ENCODE peak calls at places on chromosomes 2 and 18, in four cellular contexts. M, T, Y and X are unnamed samples.

GRCh38 chr2:14524041-14524802 is 108.3 kb upstream of the LRATD1 start:
- DNase-seq in Y (peak), T (no peak), M (no peak), X (no peak)

GRCh38 chr18:12628706-12629702 is 28.9 kb downstream of the SPIRE1 start:
- DNase-seq in M (no peak), Y (peak), T (no peak), X (peak)

GRCh38 chr18:11808001-11808855 is 43.0 kb upstream of the CHMP1B start:
- DNase-seq in T (no peak), M (no peak), Y (peak), X (peak)

GRCh38 chr2:209431701-209432100 is 7.9 kb downstream of the MAP2 start:
- DNase-seq in Y (peak), T (no peak), M (no peak), X (no peak)

GRCh38 chr2:55519908-55520885 is 679 bp downstream of the CFAP36 start:
- DNase-seq in T (peak), M (no peak), Y (peak), X (no peak)

GRCh38 chr18:24741961-24742738 is 281.7 kb downstream of the HRH4 start:
- DNase-seq in Y (no peak), M (no peak), T (no peak), X (no peak)

GRCh38 chr18:36470896-36471295 is 173.4 kb downstream of the FHOD3 start:
- DNase-seq in T (no peak), Y (no peak), M (no peak), X (no peak)

GRCh38 chr18:58793361-58793760 is 71.3 kb upstream of the ZNF532 start:
- DNase-seq in Y (peak), T (no peak), M (no peak), X (peak)

GRCh38 chr2:189444322-189444721 is 3.0 kb downstream of the WDR75 start:
- DNase-seq in T (no peak), M (peak), Y (no peak), X (no peak)

GRCh38 chr2:180416553-180417113 is 409.5 kb upstream of the CWC22 start:
- DNase-seq in M (no peak), Y (no peak), T (no peak), X (no peak)

GRCh38 chr18:62566818-62567217 is 44.0 kb downstream of the ZCCHC2 start:
- DNase-seq in Y (no peak), T (no peak), M (no peak), X (no peak)

GRCh38 chr18:62564044-62564443 is 41.2 kb downstream of the ZCCHC2 start:
- DNase-seq in T (no peak), M (no peak), Y (no peak), X (no peak)

GRCh38 chr18:62571037-62571436 is 48.2 kb downstream of the ZCCHC2 start:
- DNase-seq in M (no peak), Y (no peak), T (no peak), X (no peak)

GRCh38 chr18:62569081-62569480 is 46.3 kb downstream of the ZCCHC2 start:
- DNase-seq in T (no peak), M (no peak), Y (no peak), X (no peak)

DNA sequence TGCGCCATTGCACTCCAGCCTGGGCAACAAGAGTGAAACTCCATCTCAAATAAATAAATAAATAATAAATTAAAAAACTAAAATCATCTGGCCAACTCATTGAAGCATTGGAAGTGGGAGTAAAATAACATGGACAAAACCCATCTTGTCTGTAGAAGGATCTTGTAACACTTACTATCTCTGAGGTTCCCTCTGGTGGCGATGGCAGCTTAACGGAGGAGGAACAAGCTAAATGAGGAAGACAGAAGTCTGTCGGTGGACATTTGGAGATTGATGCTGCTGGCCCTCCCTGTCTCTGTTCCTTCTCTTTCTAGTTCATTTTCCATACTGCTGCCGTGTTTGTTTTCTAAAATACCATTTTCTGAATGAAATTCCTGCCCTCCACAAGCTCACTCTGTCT is 43.4 kb downstream of the ZCCHC2 start:
- DNase-seq in Y (peak), M (no peak), T (no peak), X (no peak)
- TF ChIP-seq CTCF in Y (peak), M (no peak), T (peak), X (peak)

GRCh38 chr2:236017446-236017845 is 150.7 kb downstream of the GBX2 start:
- DNase-seq in T (no peak), M (no peak), Y (no peak), X (no peak)

GRCh38 chr2:236014408-236015131 is 153.6 kb downstream of the GBX2 start:
- DNase-seq in T (no peak), M (no peak), Y (no peak), X (no peak)

GRCh38 chr2:236015171-236015570 is 153.0 kb downstream of the GBX2 start:
- DNase-seq in T (no peak), M (no peak), Y (no peak), X (no peak)

GRCh38 chr2:236019434-236019833 is 148.8 kb downstream of the GBX2 start:
- DNase-seq in T (no peak), M (no peak), Y (no peak), X (no peak)

GRCh38 chr2:236016496-236016895 is 151.7 kb downstream of the GBX2 start:
- DNase-seq in T (no peak), M (no peak), Y (no peak), X (no peak)
- TF ChIP-seq CTCF in T (no peak), M (no peak), Y (no peak), X (no peak)

DNA sequence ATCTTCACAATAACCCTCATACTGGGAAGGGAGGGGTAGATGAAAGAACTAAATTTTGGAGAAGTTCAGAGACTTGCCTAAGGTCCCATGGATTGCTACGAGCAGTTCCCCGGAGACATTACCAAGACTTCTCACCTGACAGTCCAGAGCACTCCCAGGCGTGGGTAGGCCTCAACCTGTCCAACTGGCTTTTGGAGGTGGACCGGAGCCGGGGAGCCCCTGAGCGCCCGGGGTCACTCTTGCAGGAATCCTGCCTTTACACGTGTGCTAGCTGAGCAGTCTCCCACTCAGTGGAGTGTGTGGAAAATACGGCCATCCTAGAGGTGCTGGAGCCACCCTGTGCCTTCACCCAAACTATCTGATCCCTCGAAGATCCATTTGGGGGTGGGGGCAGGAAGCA is 8.0 kb downstream of the POMC start:
- DNase-seq in M (no peak), Y (no peak), T (no peak), X (no peak)
- TF ChIP-seq CTCF in M (no peak), Y (no peak), T (no peak), X (no peak)

GRCh38 chr2:43226955-43227829 is 786 bp upstream of the ZFP36L2 start:
- DNase-seq in Y (peak), M (peak), T (peak), X (no peak)
- TF ChIP-seq CTCF in Y (peak), M (peak), T (no peak), X (no peak)

GRCh38 chr2:43107679-43108078 is 118.7 kb downstream of the ZFP36L2 start:
- DNase-seq in Y (no peak), T (no peak), M (no peak), X (no peak)

GRCh38 chr2:43109261-43109743 is 117.1 kb downstream of the ZFP36L2 start:
- DNase-seq in Y (no peak), M (no peak), T (no peak), X (no peak)

GRCh38 chr2:43105586-43106562 is 120.5 kb downstream of the ZFP36L2 start:
- DNase-seq in Y (peak), M (no peak), T (no peak), X (no peak)

GRCh38 chr2:43104763-43105162 is 121.6 kb downstream of the ZFP36L2 start:
- DNase-seq in Y (no peak), M (no peak), T (no peak), X (no peak)

DNA sequence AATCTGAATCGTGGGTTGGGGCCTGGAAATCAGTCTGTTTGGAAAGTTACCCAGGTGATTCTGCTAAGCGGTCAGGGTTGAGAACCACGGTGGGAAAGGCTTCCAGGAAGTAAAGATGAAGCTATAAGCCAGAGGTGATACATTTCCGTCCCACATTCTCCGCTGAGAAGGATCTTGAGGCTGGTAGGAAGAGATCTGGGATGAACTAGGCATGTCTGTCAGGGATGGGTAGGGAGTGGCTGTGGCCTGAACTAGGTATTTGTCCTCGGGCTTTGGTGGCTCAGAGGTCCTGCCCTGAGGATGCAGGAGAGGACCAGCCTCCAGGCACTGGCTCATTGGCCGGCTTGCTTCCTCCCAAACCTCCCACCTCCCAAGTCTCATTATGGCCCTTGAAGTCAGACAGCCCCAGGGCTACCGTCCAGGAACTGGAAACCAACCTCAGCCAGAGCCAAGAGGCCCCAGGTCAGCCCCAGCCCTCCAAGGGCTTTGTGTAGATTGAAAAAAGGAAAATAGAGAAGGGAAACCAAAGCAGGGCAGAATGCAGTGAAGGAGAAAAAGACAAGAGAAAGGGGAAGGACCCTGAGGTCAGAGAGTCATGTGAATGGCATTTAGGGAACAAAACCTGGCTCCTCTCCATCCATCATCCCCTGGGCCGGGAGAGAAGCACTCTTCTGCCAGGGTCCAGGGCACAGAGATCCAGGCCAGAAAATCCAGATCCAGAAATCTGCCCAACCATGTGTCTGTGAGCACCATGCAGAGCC is 119.5 kb downstream of the ZFP36L2 start:
- DNase-seq in Y (no peak), M (no peak), T (no peak), X (no peak)
- TF ChIP-seq CTCF in Y (no peak), M (no peak), T (no peak), X (no peak)

GRCh38 chr2:237471457-237472186 is 15.4 kb upstream of the MLPH start:
- DNase-seq in M (no peak), Y (peak), T (peak), X (no peak)
- TF ChIP-seq CTCF in M (peak), Y (peak), T (no peak), X (peak)